ENCODE peak calls at places on chromosomes 5 and 9, in ten cellular contexts. X is LNCaP clone FGC; Z is T-cell; R is activated gamma-delta T cell treated with anti-CD3 and anti-CD28 coated beads, Interleukin-2, amount 50 U/mL, for 16 hours; N is uterus; I is NCI-H774; T is amniotic epithelial cell; A is Kasumi-1; J is WTC11; S is GM23338. B is an unnamed sample.

GRCh38 chr9:108099854-108100253 is 610.3 kb upstream of the KLF4 start:
- DNase-seq in S (no peak), T (no peak), I (no peak), J (no peak), Z (no peak), N (no peak), X (no peak), A (no peak), R (no peak), B (no peak)

GRCh38 chr5:143635146-143635752 is 176.7 kb upstream of the HMHB1 start:
- DNase-seq in X (no peak), T (peak), S (no peak), J (no peak), I (no peak), N (no peak), A (no peak), Z (no peak), R (no peak), B (no peak)

GRCh38 chr9:77897292-77897691 is 134.3 kb downstream of the GNAQ start:
- DNase-seq in J (peak), T (no peak), Z (no peak), A (no peak), I (no peak), X (no peak), N (peak), S (peak), R (no peak), B (no peak)

GRCh38 chr5:134417707-134418106 is 6.0 kb upstream of the CDKN2AIPNL start:
- DNase-seq in X (no peak), A (no peak), R (no peak), S (no peak), Z (no peak), I (no peak), N (no peak), T (no peak), J (no peak), B (no peak)

GRCh38 chr5:135915466-135916001 is 19.9 kb upstream of the IL9 start:
- DNase-seq in Z (no peak), R (no peak), X (no peak), N (no peak), A (no peak), J (no peak), I (no peak), T (no peak), S (no peak), B (no peak)

GRCh38 chr5:37043693-37044092 is 167.1 kb downstream of the NIPBL start:
- DNase-seq in X (peak), A (peak), R (no peak), I (no peak), T (peak), J (no peak), Z (no peak), S (peak), N (no peak), B (no peak)

GRCh38 chr5:172607213-172607793 is 33.8 kb upstream of the NEURL1B start:
- DNase-seq in I (no peak), A (no peak), Z (no peak), S (no peak), N (no peak), J (no peak), T (peak), R (no peak), X (no peak), B (no peak)

GRCh38 chr9:135281151-135281550 is 193.7 kb downstream of the OLFM1 start:
- DNase-seq in R (no peak), S (peak), A (no peak), X (no peak), Z (no peak), N (no peak), T (no peak), J (peak), I (no peak), B (no peak)

GRCh38 chr5:142637871-142638270 is 48.0 kb downstream of the FGF1 start:
- DNase-seq in R (no peak), Z (no peak), T (no peak), X (no peak), S (no peak), I (no peak), J (no peak), N (no peak), A (no peak), B (no peak)

GRCh38 chr9:134666801-134667200 is 25.2 kb downstream of the COL5A1 start:
- DNase-seq in A (no peak), J (no peak), X (no peak), N (no peak), T (no peak), Z (no peak), R (no peak), I (no peak), S (no peak), B (no peak)

GRCh38 chr9:122567901-122568300 is 15.0 kb downstream of the OR1N2 start:
- DNase-seq in J (no peak), Z (no peak), I (no peak), S (no peak), T (no peak), X (no peak), N (no peak), A (no peak), R (no peak), B (no peak)

B was measured in central memory CD4-positive, alpha-beta T cell.